ENCODE peak calls at places on chromosomes 5 and 9, in four cellular contexts. A, X, S and B are unnamed samples. For H3K4me1, the result is how much of the 10 kb centered on the place peaks cover.

GRCh38 chr5:130666462-130666861 is 498.6 kb downstream of the HINT1 start:
- DNase-seq in X (no peak), S (no peak), A (no peak), B (no peak)

GRCh38 chr5:132055441-132055807 is 5.0 kb upstream of the IL3 start:
- DNase-seq in S (no peak), X (no peak), A (no peak), B (peak)

GRCh38 chr9:130022566-130023146 is 20.3 kb downstream of the FNBP1 start:
- DNase-seq in A (no peak), S (no peak), X (no peak), B (no peak)

GRCh38 chr5:4453650-4454049 is 686.5 kb upstream of the ADAMTS16 start:
- DNase-seq in A (no peak), S (no peak), X (no peak), B (no peak)

GRCh38 chr5:95901676-95902646 is 59.7 kb downstream of the ELL2 start:
- DNase-seq in A (peak), S (no peak), X (no peak), B (no peak)

GRCh38 chr9:69671904-69672827 is at the start of gene APBA1:
- DNase-seq in X (no peak), S (peak), A (peak), B (peak)

GRCh38 chr5:172778223-172778814 is 7.3 kb upstream of the DUSP1 start:
- DNase-seq in A (peak), S (peak), X (peak), B (no peak)

GRCh38 chr9:130598188-130598587 is 18.8 kb downstream of the FUBP3 start:
- DNase-seq in X (no peak), A (no peak), S (no peak), B (no peak)

GRCh38 chr9:98117984-98118639 is 910 bp downstream of the TRIM14 start:
- DNase-seq in A (peak), S (no peak), X (peak), B (peak)

GRCh38 chr5:103582364-103582763 is 19.8 kb upstream of the NUDT12 start:
- DNase-seq in A (peak), S (no peak), X (no peak), B (peak)

GRCh38 chr9:113508111-113508749 is 44.7 kb downstream of the RGS3 start:
- DNase-seq in S (no peak), A (no peak), X (no peak), B (no peak)

GRCh38 chr9:131799177-131799823 is 59.4 kb upstream of the RAPGEF1 start:
- DNase-seq in S (peak), A (peak), X (no peak), B (peak)

GRCh38 chr9:4297151-4297794 is 2.6 kb downstream of the GLIS3 start:
- DNase-seq in A (peak), X (peak), S (peak), B (peak)

GRCh38 chr9:105508530-105508929 is 49.4 kb upstream of the FKTN start:
- DNase-seq in S (no peak), X (no peak), A (no peak), B (no peak)

GRCh38 chr9:127637322-127637847 is 25.3 kb downstream of the STXBP1 start:
- DNase-seq in S (peak), X (no peak), A (peak), B (no peak)

GRCh38 chr5:33781286-33781685 is 110.5 kb downstream of the ADAMTS12 start:
- DNase-seq in S (no peak), A (peak), X (no peak), B (no peak)

GRCh38 chr9:12464368-12464767 is 228.8 kb upstream of the TYRP1 start:
- DNase-seq in A (no peak), X (no peak), S (no peak), B (no peak)

GRCh38 chr9:76415154-76415553 is 20.9 kb upstream of the RFK start:
- DNase-seq in S (no peak), A (no peak), X (no peak), B (no peak)

GRCh38 chr5:62330302-62330701 is 24.3 kb downstream of the KIF2A start:
- DNase-seq in S (no peak), X (no peak), A (no peak), B (no peak)

GRCh38 chr5:175652741-175653663 is 4.9 kb upstream of the HRH2 start:
- DNase-seq in S (no peak), A (no peak), X (no peak), B (no peak)

GRCh38 chr5:143642791-143643190 is 169.2 kb upstream of the HMHB1 start:
- DNase-seq in X (no peak), A (no peak), S (no peak), B (no peak)

GRCh38 chr9:16668906-16669305 is 201.6 kb downstream of the BNC2 start:
- DNase-seq in A (no peak), X (no peak), S (no peak), B (no peak)

GRCh38 chr9:21680590-21680989 is 121.8 kb upstream of the MTAP start:
- DNase-seq in S (no peak), A (no peak), X (no peak), B (no peak)

GRCh38 chr5:179908528-179908927 is 831 bp upstream of the TBC1D9B start:
- DNase-seq in S (peak), X (no peak), A (no peak), B (no peak)

GRCh38 chr5:94544031-94544650 is 74.3 kb downstream of the KIAA0825 start:
- DNase-seq in X (no peak), A (peak), S (no peak), B (no peak)

GRCh38 chr5:1199649-1200494 is 1.5 kb upstream of the SLC6A19 start:
- DNase-seq in S (no peak), A (no peak), X (peak), B (no peak)

GRCh38 chr5:138725153-138725884 is 27.9 kb upstream of the CTNNA1 start:
- DNase-seq in A (peak), X (peak), S (peak), B (peak)

GRCh38 chr5:76942581-76942980 is 10.3 kb upstream of the CRHBP start:
- DNase-seq in S (no peak), X (no peak), A (peak), B (no peak)

GRCh38 chr9:128912270-128912853 is 8.4 kb upstream of the PHYHD1 start:
- DNase-seq in A (peak), X (peak), S (no peak), B (no peak)

GRCh38 chr9:130118841-130119520 is 53.2 kb upstream of the NCS1 start:
- DNase-seq in X (no peak), A (no peak), S (no peak), B (no peak)

GRCh38 chr9:136712690-136713554 is 550 bp downstream of the DIPK1B start:
- DNase-seq in A (no peak), S (no peak), X (no peak), B (no peak)

GRCh38 chr9:109238677-109239076 is 71.6 kb upstream of the FRRS1L start:
- DNase-seq in X (no peak), S (no peak), A (peak), B (no peak)

GRCh38 chr5:4018007-4018406 is 422.4 kb downstream of the IRX1 start:
- DNase-seq in A (no peak), X (no peak), S (no peak), B (no peak)

GRCh38 chr5:94778712-94779111 is 160.2 kb downstream of the SLF1 start:
- DNase-seq in S (no peak), X (no peak), A (no peak), B (no peak)

GRCh38 chr5:67337751-67338150 is 141.2 kb upstream of the CD180 start:
- DNase-seq in S (no peak), A (no peak), X (no peak), B (no peak)
- H3K27ac ChIP-seq in S (no peak), A (no peak), X (no peak), B (no peak)

DNA sequence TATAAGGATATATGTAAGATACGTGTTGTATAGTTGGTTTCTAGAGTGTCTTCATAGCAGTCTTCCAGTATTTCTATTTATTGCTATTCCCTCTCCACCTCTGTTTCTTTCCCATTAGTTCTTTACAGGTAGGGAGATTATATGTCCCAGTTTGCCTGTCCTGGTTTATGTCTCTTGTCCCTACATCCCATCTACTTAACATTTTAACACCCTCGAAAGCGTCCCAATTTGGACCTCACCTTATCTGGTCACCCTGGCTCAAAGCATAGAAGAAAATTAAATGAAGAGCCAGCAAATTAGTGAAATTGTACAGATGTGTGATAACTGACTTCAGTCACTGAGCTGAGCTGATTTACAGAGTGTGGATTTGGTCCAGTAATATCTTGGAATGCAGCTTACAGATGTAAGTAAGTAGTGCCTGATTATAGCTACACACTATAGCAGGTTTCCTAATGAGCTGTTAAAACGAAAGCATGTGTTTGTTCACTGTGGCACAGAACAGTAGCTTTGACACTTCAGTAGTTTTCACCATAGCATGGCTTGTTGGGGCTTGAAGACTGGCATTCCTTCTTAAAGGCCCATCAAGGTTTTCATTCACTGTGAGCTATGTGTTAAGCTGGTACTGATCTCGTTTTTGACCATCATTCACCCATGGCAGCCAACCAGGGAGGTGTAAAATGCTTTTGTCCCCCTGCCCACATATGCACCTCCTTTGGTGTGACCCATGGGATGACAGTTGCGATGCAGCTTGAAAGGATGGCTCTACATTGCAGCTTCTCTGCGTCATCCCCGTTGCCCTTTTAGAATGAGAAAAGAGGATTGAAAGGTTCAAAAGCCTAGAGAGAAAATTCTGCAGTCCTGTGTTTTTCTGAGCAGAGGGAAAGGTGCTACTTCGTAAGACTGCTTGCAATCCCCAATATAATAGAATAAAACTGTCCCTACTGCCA is 192.1 kb upstream of the DMRT1 start:
- DNase-seq in S (no peak), A (peak), X (no peak), B (no peak)
- H3K4me3 ChIP-seq in S (no peak), A (no peak), X (no peak), B (no peak)

DNA sequence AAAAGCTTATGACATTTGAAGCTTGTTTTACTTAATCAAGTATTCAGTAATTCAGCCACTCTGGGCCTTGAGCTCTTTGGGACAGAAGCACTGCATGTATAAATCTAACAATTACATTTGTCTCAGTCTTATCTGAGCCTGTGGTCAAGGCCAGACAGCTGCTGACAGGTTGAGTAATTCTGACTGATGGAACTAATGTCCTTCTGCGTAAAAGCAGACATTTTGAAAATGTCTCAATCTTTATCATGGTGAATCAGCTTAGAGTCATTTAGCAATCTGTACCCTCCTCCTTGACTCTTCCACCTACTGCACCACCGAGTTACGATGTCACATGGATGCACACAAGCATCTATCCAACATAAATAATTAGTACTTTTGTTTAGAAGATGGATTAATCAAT is 400.0 kb downstream of the ARRDC3 start:
- DNase-seq in S (no peak), X (no peak), A (peak), B (no peak)
- H3K4me1 ChIP-seq in S (under half), X (under half), A (under half), B (under half)

DNA sequence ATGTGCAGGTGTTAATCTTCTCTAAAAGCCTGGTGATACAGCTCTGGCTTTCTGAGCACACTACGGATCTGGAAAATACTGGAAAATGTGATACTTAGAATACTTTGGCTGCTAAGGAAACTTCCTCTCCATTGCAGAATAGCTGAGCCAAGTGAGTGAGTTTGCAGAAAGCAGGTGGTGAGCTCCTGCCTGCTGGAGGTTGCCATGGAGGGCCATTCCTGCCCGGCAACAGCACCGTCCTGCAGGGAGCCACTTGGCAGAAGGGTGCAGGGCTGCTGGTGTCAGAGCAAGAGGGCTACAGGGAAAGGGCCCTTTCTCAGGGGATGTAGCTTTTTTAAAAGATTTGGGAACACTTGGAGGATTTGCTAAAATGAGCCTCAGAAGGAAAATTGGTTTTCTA is 40.7 kb downstream of the SECISBP2 start:
- DNase-seq in S (no peak), A (no peak), X (no peak), B (peak)
- H3K27ac ChIP-seq in S (no peak), A (no peak), X (no peak), B (no peak)

GRCh38 chr5:81393430-81393782 is 528 bp downstream of the ACOT12 start:
- DNase-seq in A (no peak), X (no peak), S (no peak), B (no peak)
- H3K4me3 ChIP-seq in A (no peak), X (peak), S (peak), B (peak)

GRCh38 chr9:121269030-121269887 is 1.3 kb downstream of the GSN start:
- DNase-seq in A (peak), S (no peak), X (no peak), B (no peak)

GRCh38 chr9:121271368-121272351 is 3.7 kb downstream of the GSN start:
- DNase-seq in S (peak), A (peak), X (no peak), B (peak)

GRCh38 chr9:121267689-121268597 is at the start of gene GSN:
- DNase-seq in X (no peak), A (peak), S (peak), B (peak)

GRCh38 chr9:121268598-121269029 is 652 bp downstream of the GSN start:
- DNase-seq in A (peak), S (no peak), X (no peak), B (no peak)

GRCh38 chr9:121269888-121270254 is 1.9 kb downstream of the GSN start:
- DNase-seq in X (no peak), A (peak), S (no peak), B (no peak)
- H3K4me1 ChIP-seq in X (under half), A (under half), S (under half), B (under half)

GRCh38 chr9:121840838-121841760 is 189.7 kb downstream of the DAB2IP start:
- DNase-seq in X (peak), S (peak), A (no peak), B (peak)

GRCh38 chr9:121837113-121838010 is 185.9 kb downstream of the DAB2IP start:
- DNase-seq in A (no peak), X (no peak), S (peak), B (peak)

GRCh38 chr9:121839726-121840500 is 188.5 kb downstream of the DAB2IP start:
- DNase-seq in X (no peak), A (no peak), S (no peak), B (no peak)

GRCh38 chr9:121836382-121836885 is 185.0 kb downstream of the DAB2IP start:
- DNase-seq in X (no peak), A (no peak), S (no peak), B (no peak)

DNA sequence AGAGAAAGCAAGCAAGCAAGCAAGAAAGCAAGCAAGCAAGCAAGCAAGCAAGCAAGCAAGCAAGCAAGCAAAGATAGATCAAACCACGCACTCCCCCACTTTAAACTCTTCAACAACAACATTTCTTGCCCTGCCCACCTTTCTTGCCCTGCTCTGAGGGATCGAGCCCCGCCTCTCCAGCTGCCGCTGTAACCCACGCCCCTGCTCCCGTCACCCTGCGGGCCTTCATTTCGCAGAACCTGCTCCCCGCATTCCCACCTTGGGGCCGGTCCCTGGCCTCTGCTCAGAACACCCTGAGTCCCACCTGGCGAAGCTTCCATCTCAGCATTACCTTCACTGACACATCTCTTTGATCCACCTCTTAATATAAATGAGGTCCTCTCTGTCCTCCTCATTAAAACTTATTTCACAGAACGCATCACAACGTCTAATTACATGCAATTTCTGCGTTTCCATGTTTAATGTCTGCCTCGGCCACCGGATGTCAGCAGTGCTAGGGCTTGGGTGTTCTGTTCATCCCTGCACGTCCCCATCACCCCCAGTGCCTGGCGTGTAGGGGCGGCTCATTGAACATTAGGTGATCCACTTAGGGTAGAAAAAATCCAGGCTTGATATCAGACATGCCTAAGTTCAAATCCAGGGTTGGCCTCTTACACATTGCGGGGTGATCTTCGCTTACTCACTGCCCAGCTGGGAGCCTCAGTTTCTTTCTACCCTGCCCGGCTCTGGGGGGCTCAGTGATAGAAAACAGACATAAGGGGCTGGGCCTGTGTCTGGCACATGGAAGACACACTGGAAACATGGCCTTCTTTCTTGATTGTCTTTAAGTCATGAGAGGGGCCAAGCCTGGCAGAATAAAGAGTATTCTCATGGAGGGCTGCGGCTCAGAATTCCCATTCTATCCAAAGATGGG is 187.6 kb downstream of the DAB2IP start:
- DNase-seq in X (no peak), S (no peak), A (no peak), B (no peak)
- H3K27ac ChIP-seq in X (no peak), S (no peak), A (no peak), B (no peak)

GRCh38 chr9:18479405-18479804 is 5.5 kb downstream of the ADAMTSL1 start:
- DNase-seq in X (no peak), A (no peak), S (no peak), B (no peak)

GRCh38 chr9:18477121-18477705 is 3.3 kb downstream of the ADAMTSL1 start:
- DNase-seq in A (no peak), X (no peak), S (no peak), B (no peak)

GRCh38 chr9:18477719-18478118 is 3.8 kb downstream of the ADAMTSL1 start:
- DNase-seq in A (no peak), X (no peak), S (no peak), B (no peak)

GRCh38 chr9:18480649-18481048 is 6.7 kb downstream of the ADAMTSL1 start:
- DNase-seq in S (no peak), X (no peak), A (no peak), B (no peak)

GRCh38 chr9:18478517-18479361 is 4.8 kb downstream of the ADAMTSL1 start:
- DNase-seq in A (no peak), X (no peak), S (no peak), B (no peak)
- H3K4me3 ChIP-seq in A (no peak), X (no peak), S (no peak), B (no peak)